ENCODE peak calls at places on chromosomes 6 and 20, in seven cellular contexts. One of them, this sample, is unnamed.

GRCh38 chr6:155013457-155013876 is 18.4 kb downstream of the TIAM2 start:
- DNase-seq in tibial artery: no peak
- DNase-seq in pancreas: no peak
- DNase-seq in cardiac fibroblast: no peak
- DNase-seq in ovary: no peak
- DNase-seq in AG10803: no peak
- DNase-seq in mesenchymal stem cell: no peak
- DNase-seq in this sample: no peak

GRCh38 chr6:107560657-107561056 is 70.7 kb downstream of the SOBP start:
- DNase-seq in tibial artery: no peak
- DNase-seq in pancreas: no peak
- DNase-seq in cardiac fibroblast: peak
- DNase-seq in ovary: peak
- DNase-seq in AG10803: peak
- DNase-seq in mesenchymal stem cell: peak
- DNase-seq in this sample: no peak

GRCh38 chr6:31042801-31043200 is 32.5 kb downstream of the MUC22 start:
- DNase-seq in tibial artery: no peak
- DNase-seq in pancreas: no peak
- DNase-seq in cardiac fibroblast: peak
- DNase-seq in ovary: peak
- DNase-seq in AG10803: peak
- DNase-seq in mesenchymal stem cell: peak
- DNase-seq in this sample: no peak

GRCh38 chr6:147724454-147724853 is 216.0 kb downstream of the SAMD5 start:
- DNase-seq in tibial artery: no peak
- DNase-seq in pancreas: no peak
- DNase-seq in cardiac fibroblast: no peak
- DNase-seq in ovary: no peak
- DNase-seq in AG10803: no peak
- DNase-seq in mesenchymal stem cell: no peak
- DNase-seq in this sample: no peak

GRCh38 chr20:19658137-19658536 is 99.9 kb upstream of the RIN2 start:
- DNase-seq in tibial artery: no peak
- DNase-seq in pancreas: no peak
- DNase-seq in cardiac fibroblast: no peak
- DNase-seq in ovary: no peak
- DNase-seq in AG10803: no peak
- DNase-seq in mesenchymal stem cell: no peak
- DNase-seq in this sample: no peak

GRCh38 chr20:16947346-16947943 is 199.3 kb downstream of the OTOR start:
- DNase-seq in tibial artery: no peak
- DNase-seq in pancreas: no peak
- DNase-seq in cardiac fibroblast: no peak
- DNase-seq in ovary: no peak
- DNase-seq in AG10803: peak
- DNase-seq in mesenchymal stem cell: peak
- DNase-seq in this sample: no peak

GRCh38 chr20:51220293-51220706 is 197.4 kb upstream of the KCNG1 start:
- DNase-seq in tibial artery: no peak
- DNase-seq in pancreas: no peak
- DNase-seq in cardiac fibroblast: peak
- DNase-seq in ovary: no peak
- DNase-seq in AG10803: no peak
- DNase-seq in mesenchymal stem cell: no peak
- DNase-seq in this sample: no peak

GRCh38 chr6:134422426-134423231 is 104.7 kb upstream of the SGK1 start:
- DNase-seq in tibial artery: no peak
- DNase-seq in pancreas: no peak
- DNase-seq in cardiac fibroblast: peak
- DNase-seq in ovary: no peak
- DNase-seq in AG10803: peak
- DNase-seq in mesenchymal stem cell: peak
- DNase-seq in this sample: no peak

DNA sequence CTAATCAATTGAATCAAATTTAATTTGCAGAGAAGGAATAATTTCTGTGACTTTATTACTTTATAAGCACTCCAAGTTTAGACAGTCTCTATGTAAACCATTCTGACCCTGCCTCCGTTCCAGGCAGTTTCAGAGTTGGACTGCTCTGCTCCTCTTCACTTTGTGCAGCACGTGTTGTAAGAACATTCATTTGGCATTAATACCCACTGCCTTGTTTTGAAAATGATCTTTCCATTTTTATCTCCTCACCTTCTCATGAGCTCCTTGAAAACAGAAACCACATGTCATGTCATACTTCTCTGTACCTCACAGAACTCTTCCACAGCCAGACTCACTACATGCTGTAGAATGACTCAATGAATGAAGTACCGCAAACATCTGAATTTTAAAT is 25.5 kb downstream of the SLC22A1 start:
- DNase-seq in tibial artery: no peak
- DNase-seq in pancreas: no peak
- DNase-seq in cardiac fibroblast: no peak
- DNase-seq in ovary: no peak
- DNase-seq in AG10803: no peak
- DNase-seq in mesenchymal stem cell: no peak
- DNase-seq in this sample: no peak
- H3K4me3 ChIP-seq in tibial artery: no peak
- H3K4me3 ChIP-seq in pancreas: no peak
- H3K4me3 ChIP-seq in cardiac fibroblast: no peak
- H3K4me3 ChIP-seq in ovary: no peak
- H3K4me3 ChIP-seq in AG10803: no peak
- H3K4me3 ChIP-seq in mesenchymal stem cell: no peak
- H3K4me3 ChIP-seq in this sample: no peak

GRCh38 chr6:111662794-111663231 is 57.1 kb upstream of the TRAF3IP2 start:
- DNase-seq in tibial artery: no peak
- DNase-seq in pancreas: no peak
- DNase-seq in cardiac fibroblast: no peak
- DNase-seq in ovary: no peak
- DNase-seq in AG10803: no peak
- DNase-seq in mesenchymal stem cell: peak
- DNase-seq in this sample: no peak

GRCh38 chr6:111663232-111663631 is 57.6 kb upstream of the TRAF3IP2 start:
- DNase-seq in tibial artery: peak
- DNase-seq in pancreas: no peak
- DNase-seq in cardiac fibroblast: no peak
- DNase-seq in ovary: no peak
- DNase-seq in AG10803: no peak
- DNase-seq in mesenchymal stem cell: no peak
- DNase-seq in this sample: no peak

GRCh38 chr6:111661541-111662041 is 55.9 kb upstream of the TRAF3IP2 start:
- DNase-seq in tibial artery: no peak
- DNase-seq in pancreas: no peak
- DNase-seq in cardiac fibroblast: no peak
- DNase-seq in ovary: no peak
- DNase-seq in AG10803: no peak
- DNase-seq in mesenchymal stem cell: no peak
- DNase-seq in this sample: no peak

GRCh38 chr6:111663692-111664564 is 58.2 kb upstream of the TRAF3IP2 start:
- DNase-seq in tibial artery: peak
- DNase-seq in pancreas: no peak
- DNase-seq in cardiac fibroblast: peak
- DNase-seq in ovary: peak
- DNase-seq in AG10803: peak
- DNase-seq in mesenchymal stem cell: peak
- DNase-seq in this sample: peak

GRCh38 chr6:111662192-111662793 is 56.6 kb upstream of the TRAF3IP2 start:
- DNase-seq in tibial artery: no peak
- DNase-seq in pancreas: no peak
- DNase-seq in cardiac fibroblast: no peak
- DNase-seq in ovary: no peak
- DNase-seq in AG10803: no peak
- DNase-seq in mesenchymal stem cell: peak
- DNase-seq in this sample: no peak
- H3K4me3 ChIP-seq in tibial artery: no peak
- H3K4me3 ChIP-seq in pancreas: no peak
- H3K4me3 ChIP-seq in cardiac fibroblast: no peak
- H3K4me3 ChIP-seq in ovary: no peak
- H3K4me3 ChIP-seq in AG10803: no peak
- H3K4me3 ChIP-seq in mesenchymal stem cell: no peak
- H3K4me3 ChIP-seq in this sample: no peak

DNA sequence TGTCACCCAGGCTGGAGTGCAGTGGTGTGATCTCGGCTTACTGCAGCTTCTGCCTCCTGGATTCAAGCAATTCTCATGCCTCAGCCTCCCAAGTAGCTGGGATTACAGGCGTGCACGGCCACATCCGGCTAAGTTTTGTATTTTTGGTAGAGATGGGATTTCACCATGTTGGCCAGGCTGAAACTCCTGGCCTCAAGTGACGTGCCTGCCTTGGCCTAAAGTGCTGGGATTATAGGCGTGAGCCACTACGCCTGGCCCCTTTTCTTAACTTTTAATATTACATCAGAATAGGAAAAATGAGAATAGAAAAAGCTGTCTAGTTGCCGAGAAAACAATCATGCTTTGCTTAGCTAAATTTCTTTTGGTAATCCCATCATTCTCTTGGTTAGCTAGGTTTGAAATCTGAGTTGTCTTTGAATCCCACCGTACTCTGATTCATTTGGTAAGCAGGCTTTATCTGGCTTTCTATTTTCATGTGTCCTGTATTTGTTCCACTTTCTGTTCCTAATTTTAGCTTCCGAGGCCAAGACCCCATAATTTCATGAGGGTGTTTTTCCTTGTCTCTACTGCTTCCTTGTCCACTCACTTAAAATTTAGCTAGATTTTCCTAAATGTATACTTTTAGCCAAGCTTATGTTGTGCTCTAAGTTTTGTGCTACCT is 83.5 kb downstream of the NCOA3 start:
- DNase-seq in tibial artery: no peak
- DNase-seq in pancreas: no peak
- DNase-seq in cardiac fibroblast: no peak
- DNase-seq in ovary: no peak
- DNase-seq in AG10803: no peak
- DNase-seq in mesenchymal stem cell: no peak
- DNase-seq in this sample: no peak
- H3K4me3 ChIP-seq in tibial artery: no peak
- H3K4me3 ChIP-seq in pancreas: no peak
- H3K4me3 ChIP-seq in cardiac fibroblast: no peak
- H3K4me3 ChIP-seq in ovary: no peak
- H3K4me3 ChIP-seq in AG10803: no peak
- H3K4me3 ChIP-seq in mesenchymal stem cell: no peak
- H3K4me3 ChIP-seq in this sample: no peak

GRCh38 chr6:75488026-75488425 is 5.6 kb downstream of the FILIP1 start:
- DNase-seq in tibial artery: no peak
- DNase-seq in pancreas: no peak
- DNase-seq in cardiac fibroblast: peak
- DNase-seq in ovary: no peak
- DNase-seq in AG10803: peak
- DNase-seq in mesenchymal stem cell: peak
- DNase-seq in this sample: no peak
- H3K4me3 ChIP-seq in tibial artery: peak
- H3K4me3 ChIP-seq in pancreas: no peak
- H3K4me3 ChIP-seq in cardiac fibroblast: no peak
- H3K4me3 ChIP-seq in ovary: no peak
- H3K4me3 ChIP-seq in AG10803: no peak
- H3K4me3 ChIP-seq in mesenchymal stem cell: no peak
- H3K4me3 ChIP-seq in this sample: no peak

DNA sequence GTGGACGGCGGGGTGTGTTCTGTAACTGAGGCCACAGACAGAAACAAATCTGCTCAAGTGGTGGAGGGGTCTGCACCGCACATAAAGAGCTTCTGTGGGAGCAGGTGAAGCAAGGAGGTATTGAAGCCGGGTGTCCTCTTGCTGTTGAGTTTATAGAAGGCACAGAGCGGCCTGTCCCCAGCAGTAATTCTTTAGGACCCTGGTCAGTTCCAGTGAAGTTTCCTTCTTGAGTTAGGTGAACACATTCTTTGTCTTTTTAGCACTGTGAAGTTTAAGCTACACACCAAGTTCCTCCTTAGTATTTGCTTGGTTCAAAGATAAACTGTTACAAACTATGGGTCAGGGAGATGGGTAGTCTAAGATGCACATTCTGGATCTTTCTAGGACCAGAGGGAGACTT is 6.1 kb downstream of the PRDM1 start:
- DNase-seq in tibial artery: no peak
- DNase-seq in pancreas: no peak
- DNase-seq in cardiac fibroblast: no peak
- DNase-seq in ovary: no peak
- DNase-seq in AG10803: no peak
- DNase-seq in mesenchymal stem cell: no peak
- DNase-seq in this sample: no peak
- H3K4me3 ChIP-seq in tibial artery: no peak
- H3K4me3 ChIP-seq in pancreas: no peak
- H3K4me3 ChIP-seq in cardiac fibroblast: no peak
- H3K4me3 ChIP-seq in ovary: no peak
- H3K4me3 ChIP-seq in AG10803: no peak
- H3K4me3 ChIP-seq in mesenchymal stem cell: no peak
- H3K4me3 ChIP-seq in this sample: no peak

GRCh38 chr6:37141291-37142046 is 28.5 kb upstream of the PIM1 start:
- DNase-seq in tibial artery: no peak
- DNase-seq in pancreas: no peak
- DNase-seq in cardiac fibroblast: peak
- DNase-seq in ovary: no peak
- DNase-seq in AG10803: peak
- DNase-seq in mesenchymal stem cell: peak
- DNase-seq in this sample: no peak
- H3K4me3 ChIP-seq in tibial artery: no peak
- H3K4me3 ChIP-seq in pancreas: no peak
- H3K4me3 ChIP-seq in cardiac fibroblast: no peak
- H3K4me3 ChIP-seq in ovary: no peak
- H3K4me3 ChIP-seq in AG10803: no peak
- H3K4me3 ChIP-seq in mesenchymal stem cell: no peak
- H3K4me3 ChIP-seq in this sample: no peak

DNA sequence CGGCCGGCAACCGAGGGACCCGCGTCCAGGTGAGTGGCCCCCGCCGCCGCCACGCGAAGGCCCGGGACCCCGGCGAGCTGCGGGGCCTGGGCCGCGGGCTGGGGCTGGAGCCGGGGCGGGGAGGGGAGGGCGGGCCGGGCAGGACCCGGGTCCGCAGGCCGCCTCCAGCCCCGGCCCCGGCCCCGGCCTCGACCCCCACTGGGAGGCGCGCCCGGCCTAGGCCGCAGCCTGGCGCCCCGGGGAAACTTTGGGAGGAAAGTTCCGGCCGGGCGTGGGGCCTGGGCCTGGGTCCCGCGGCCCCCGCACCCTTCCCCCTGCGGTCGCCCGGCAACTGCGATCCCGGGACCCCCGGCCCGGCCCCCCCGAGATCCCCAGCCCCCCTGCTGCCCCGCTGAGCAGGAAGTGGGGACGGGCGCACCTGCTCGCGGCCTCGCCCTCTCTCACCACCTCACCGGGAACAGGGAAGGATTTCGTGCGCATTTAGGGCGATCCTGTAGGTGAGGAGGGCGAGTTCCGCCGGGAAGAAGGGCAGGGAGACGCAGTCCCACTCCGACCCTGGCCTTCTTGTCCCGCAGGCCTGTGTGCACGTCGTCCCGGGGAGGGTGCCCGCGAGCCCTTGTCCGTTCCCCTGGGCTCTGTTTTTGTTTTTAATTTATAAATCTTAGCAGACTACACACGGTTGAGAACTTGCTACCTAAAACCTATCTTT is 402 bp downstream of the OSBPL2 start:
- DNase-seq in tibial artery: no peak
- DNase-seq in pancreas: peak
- DNase-seq in cardiac fibroblast: peak
- DNase-seq in ovary: no peak
- DNase-seq in AG10803: no peak
- DNase-seq in mesenchymal stem cell: peak
- DNase-seq in this sample: peak
- H3K4me3 ChIP-seq in tibial artery: peak
- H3K4me3 ChIP-seq in pancreas: peak
- H3K4me3 ChIP-seq in cardiac fibroblast: peak
- H3K4me3 ChIP-seq in ovary: peak
- H3K4me3 ChIP-seq in AG10803: peak
- H3K4me3 ChIP-seq in mesenchymal stem cell: peak
- H3K4me3 ChIP-seq in this sample: peak

This sample was measured in kidney.